ENCODE peak calls at places on chromosomes 5 and 9, in five cellular contexts. One of them, this sample, is unnamed.

GRCh38 chr5:53201746-53202145 is 92.2 kb upstream of the MOCS2 start:
- DNase-seq in endothelial cell of umbilical vein: no peak
- DNase-seq in A549: no peak
- DNase-seq in gastrocnemius medialis: no peak
- DNase-seq in adrenal gland: no peak
- DNase-seq in this sample: no peak

GRCh38 chr9:13443380-13444271 is 164.1 kb upstream of the MPDZ start:
- DNase-seq in adrenal gland: no peak
- DNase-seq in gastrocnemius medialis: no peak
- DNase-seq in A549: no peak
- DNase-seq in endothelial cell of umbilical vein: no peak
- DNase-seq in this sample: no peak

GRCh38 chr9:21933281-21933680 is 60.9 kb downstream of the CDKN2A start:
- DNase-seq in endothelial cell of umbilical vein: no peak
- DNase-seq in adrenal gland: no peak
- DNase-seq in gastrocnemius medialis: no peak
- DNase-seq in A549: no peak
- DNase-seq in this sample: no peak

GRCh38 chr9:101625871-101626270 is 31.1 kb upstream of the PPP3R2 start:
- DNase-seq in gastrocnemius medialis: no peak
- DNase-seq in adrenal gland: no peak
- DNase-seq in endothelial cell of umbilical vein: no peak
- DNase-seq in A549: no peak
- DNase-seq in this sample: no peak

GRCh38 chr9:70352802-70353201 is 61.7 kb downstream of the KLF9 start:
- DNase-seq in A549: no peak
- DNase-seq in gastrocnemius medialis: no peak
- DNase-seq in endothelial cell of umbilical vein: peak; percentile 6
- DNase-seq in adrenal gland: no peak
- DNase-seq in this sample: no peak

GRCh38 chr5:58406394-58406793 is 53.5 kb downstream of the PLK2 start:
- DNase-seq in gastrocnemius medialis: no peak
- DNase-seq in adrenal gland: no peak
- DNase-seq in endothelial cell of umbilical vein: no peak
- DNase-seq in A549: no peak
- DNase-seq in this sample: no peak

GRCh38 chr5:179393078-179393477 is 47.8 kb upstream of the ADAMTS2 start:
- DNase-seq in endothelial cell of umbilical vein: no peak
- DNase-seq in A549: no peak
- DNase-seq in gastrocnemius medialis: no peak
- DNase-seq in adrenal gland: no peak
- DNase-seq in this sample: no peak

GRCh38 chr9:69192214-69192613 is 18.1 kb downstream of the TJP2 start:
- DNase-seq in gastrocnemius medialis: no peak
- DNase-seq in adrenal gland: no peak
- DNase-seq in A549: no peak
- DNase-seq in endothelial cell of umbilical vein: no peak
- DNase-seq in this sample: no peak

GRCh38 chr9:19133549-19134345 is 6.5 kb upstream of the PLIN2 start:
- DNase-seq in A549: no peak
- DNase-seq in endothelial cell of umbilical vein: no peak
- DNase-seq in adrenal gland: no peak
- DNase-seq in gastrocnemius medialis: no peak
- DNase-seq in this sample: no peak

GRCh38 chr9:93577940-93578682 is 1.7 kb downstream of the PHF2 start:
- DNase-seq in adrenal gland: peak; percentile 52
- DNase-seq in endothelial cell of umbilical vein: peak; percentile 21
- DNase-seq in gastrocnemius medialis: no peak
- DNase-seq in A549: no peak
- DNase-seq in this sample: peak; percentile 43

GRCh38 chr9:135332979-135333748 is 146.4 kb upstream of the PPP1R26 start:
- DNase-seq in gastrocnemius medialis: peak; percentile 3
- DNase-seq in A549: no peak
- DNase-seq in endothelial cell of umbilical vein: no peak
- DNase-seq in adrenal gland: no peak
- DNase-seq in this sample: no peak

GRCh38 chr9:88534456-88535225 is at the start of gene NXNL2:
- DNase-seq in A549: peak; percentile 74
- DNase-seq in gastrocnemius medialis: no peak
- DNase-seq in endothelial cell of umbilical vein: peak; percentile 61
- DNase-seq in adrenal gland: peak; percentile 68
- DNase-seq in this sample: peak; percentile 76

GRCh38 chr5:109656829-109657228 is 32.9 kb upstream of the MAN2A1 start:
- DNase-seq in A549: no peak
- DNase-seq in adrenal gland: peak; percentile 73
- DNase-seq in gastrocnemius medialis: peak; percentile 40
- DNase-seq in endothelial cell of umbilical vein: peak; percentile 60
- DNase-seq in this sample: peak; percentile 39

GRCh38 chr5:122844136-122844915 is 1.1 kb upstream of the SNX24 start:
- DNase-seq in gastrocnemius medialis: no peak
- DNase-seq in adrenal gland: peak; percentile 35
- DNase-seq in A549: no peak
- DNase-seq in endothelial cell of umbilical vein: peak; percentile 14
- DNase-seq in this sample: no peak

GRCh38 chr5:132234684-132235062 is 7.0 kb upstream of the P4HA2 start:
- DNase-seq in gastrocnemius medialis: no peak
- DNase-seq in A549: no peak
- DNase-seq in endothelial cell of umbilical vein: no peak
- DNase-seq in adrenal gland: no peak
- DNase-seq in this sample: no peak

GRCh38 chr5:39063037-39063436 is 11.2 kb downstream of the RICTOR start:
- DNase-seq in gastrocnemius medialis: no peak
- DNase-seq in A549: no peak
- DNase-seq in endothelial cell of umbilical vein: no peak
- DNase-seq in adrenal gland: no peak
- DNase-seq in this sample: no peak

GRCh38 chr5:170648546-170648945 is 135.0 kb upstream of the GABRP start:
- DNase-seq in endothelial cell of umbilical vein: no peak
- DNase-seq in A549: no peak
- DNase-seq in gastrocnemius medialis: no peak
- DNase-seq in adrenal gland: no peak
- DNase-seq in this sample: no peak

GRCh38 chr5:102901821-102902448 is 146.8 kb downstream of the PAM start:
- DNase-seq in gastrocnemius medialis: no peak
- DNase-seq in adrenal gland: no peak
- DNase-seq in A549: no peak
- DNase-seq in endothelial cell of umbilical vein: peak; percentile 37
- DNase-seq in this sample: no peak

GRCh38 chr9:111455638-111456037 is 28.5 kb downstream of the ECPAS start:
- DNase-seq in A549: no peak
- DNase-seq in gastrocnemius medialis: no peak
- DNase-seq in adrenal gland: no peak
- DNase-seq in endothelial cell of umbilical vein: no peak
- DNase-seq in this sample: no peak

GRCh38 chr5:109191153-109191558 is 218.6 kb downstream of the PJA2 start:
- DNase-seq in endothelial cell of umbilical vein: peak; percentile 78
- DNase-seq in adrenal gland: peak; percentile 73
- DNase-seq in gastrocnemius medialis: no peak
- DNase-seq in A549: no peak
- DNase-seq in this sample: no peak

GRCh38 chr5:1516615-1517601 is 6.9 kb downstream of the LPCAT1 start:
- DNase-seq in endothelial cell of umbilical vein: no peak
- DNase-seq in adrenal gland: peak; percentile 12
- DNase-seq in A549: peak; percentile 33
- DNase-seq in gastrocnemius medialis: peak; percentile 5
- DNase-seq in this sample: peak; percentile 46

DNA sequence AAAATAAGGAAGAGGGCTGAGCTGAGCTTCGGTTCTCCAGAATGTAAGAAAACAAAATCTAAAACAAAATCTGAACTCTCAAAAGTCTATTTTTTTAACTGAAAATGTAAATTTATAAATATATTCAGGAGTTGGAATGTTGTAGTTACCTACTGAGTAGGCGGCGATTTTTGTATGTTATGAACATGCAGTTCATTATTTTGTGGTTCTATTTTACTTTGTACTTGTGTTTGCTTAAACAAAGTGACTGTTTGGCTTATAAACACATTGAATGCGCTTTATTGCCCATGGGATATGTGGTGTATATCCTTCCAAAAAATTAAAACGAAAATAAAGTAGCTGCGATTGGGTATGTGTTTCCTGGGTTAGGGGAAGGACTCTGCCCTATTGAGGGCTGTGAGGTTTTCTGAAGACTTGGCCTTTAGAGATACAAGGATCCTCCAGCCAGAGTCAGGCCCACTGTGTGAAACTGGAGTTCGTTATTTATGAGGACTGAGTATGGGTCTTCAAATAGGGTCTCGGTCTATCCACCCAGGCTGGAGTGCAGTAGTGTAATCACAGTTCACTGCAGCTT is 3.8 kb downstream of the EGR1 start:
- DNase-seq in endothelial cell of umbilical vein: peak; percentile 3
- DNase-seq in gastrocnemius medialis: no peak
- DNase-seq in A549: no peak
- DNase-seq in adrenal gland: no peak
- DNase-seq in this sample: no peak
- TF ChIP-seq POLR2A in endothelial cell of umbilical vein: no peak
- TF ChIP-seq POLR2A in gastrocnemius medialis: no peak
- TF ChIP-seq POLR2A in A549: no peak
- TF ChIP-seq POLR2A in adrenal gland: no peak
- TF ChIP-seq POLR2A in this sample: peak; percentile 94

GRCh38 chr9:91905237-91905650 is 44.8 kb downstream of the ROR2 start:
- DNase-seq in endothelial cell of umbilical vein: no peak
- DNase-seq in A549: no peak
- DNase-seq in gastrocnemius medialis: no peak
- DNase-seq in adrenal gland: no peak
- DNase-seq in this sample: no peak
- H3K4me3 ChIP-seq in endothelial cell of umbilical vein: no peak overlapping the region
- H3K4me3 ChIP-seq in A549: no peak overlapping the region
- H3K4me3 ChIP-seq in gastrocnemius medialis: no peak overlapping the region
- H3K4me3 ChIP-seq in adrenal gland: no peak overlapping the region
- H3K4me3 ChIP-seq in this sample: no peak overlapping the region

DNA sequence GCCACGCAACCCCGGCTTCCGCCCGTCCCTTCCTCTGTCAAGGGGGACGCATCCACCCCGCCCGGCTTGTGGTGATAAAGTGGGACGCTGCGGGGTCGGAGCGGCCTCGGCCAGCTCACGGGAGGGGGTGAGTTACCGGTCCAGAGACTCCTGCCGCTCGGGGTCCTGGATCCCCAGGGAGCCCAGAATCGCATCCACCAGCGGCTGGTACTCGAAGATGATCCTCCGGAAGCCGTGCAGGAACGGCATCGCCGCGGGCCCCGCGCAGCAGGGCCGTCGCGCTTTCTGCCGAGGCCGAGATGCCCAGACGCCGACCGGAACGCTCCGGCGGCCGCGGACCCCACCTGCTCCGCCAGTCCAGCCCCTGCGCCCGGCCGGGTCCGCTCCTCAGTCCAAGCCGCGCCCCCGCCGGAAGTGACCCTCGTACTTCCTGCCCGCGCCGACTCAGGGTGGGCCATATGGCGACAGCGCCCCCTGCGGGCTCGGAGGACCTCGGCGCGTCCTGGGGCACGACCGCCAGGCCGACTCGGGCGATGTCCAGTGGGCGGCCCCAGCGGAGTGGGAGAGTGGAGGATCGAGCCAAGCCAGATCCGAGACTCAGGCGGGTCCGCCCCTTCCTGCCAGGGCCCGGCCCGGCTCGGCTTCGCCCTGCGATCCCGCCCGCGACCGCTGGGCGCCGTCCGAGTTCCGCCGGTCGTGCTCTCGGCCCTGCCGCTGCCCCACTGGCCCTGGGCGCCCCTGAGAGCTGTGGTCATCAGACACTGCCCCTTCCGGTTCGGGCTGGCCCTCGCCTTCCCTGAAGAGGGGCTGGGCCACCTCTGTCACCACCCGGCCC is at the start of gene ASB6:
- DNase-seq in endothelial cell of umbilical vein: peak; percentile 98
- DNase-seq in adrenal gland: peak; percentile 97
- DNase-seq in gastrocnemius medialis: peak; percentile 95
- DNase-seq in A549: peak; percentile 98
- DNase-seq in this sample: peak; percentile 98
- TF ChIP-seq POLR2A in endothelial cell of umbilical vein: peak; percentile 68
- TF ChIP-seq POLR2A in adrenal gland: peak; percentile 68
- TF ChIP-seq POLR2A in gastrocnemius medialis: peak; percentile 71
- TF ChIP-seq POLR2A in A549: peak; percentile 60
- TF ChIP-seq POLR2A in this sample: peak; percentile 49

DNA sequence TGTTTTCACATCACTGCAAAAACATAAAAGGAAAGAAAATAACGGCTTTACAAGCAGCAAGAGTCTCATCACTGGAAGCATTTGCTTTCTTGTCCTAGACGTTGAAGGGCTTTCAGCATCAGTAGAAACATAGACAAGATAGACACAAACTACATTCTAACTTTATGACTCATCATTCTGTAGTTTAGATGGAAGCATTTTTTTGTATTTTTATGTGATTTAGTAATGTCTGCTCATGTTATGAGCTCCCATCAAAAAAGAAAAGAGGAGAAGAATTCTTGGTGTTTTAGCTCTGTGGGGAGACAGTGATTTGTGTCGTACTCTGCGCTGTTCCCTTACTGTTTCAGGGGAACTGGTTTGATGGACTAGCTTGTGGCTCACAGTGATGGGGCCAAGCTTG is 159.3 kb upstream of the WWC1 start:
- DNase-seq in gastrocnemius medialis: no peak
- DNase-seq in A549: no peak
- DNase-seq in endothelial cell of umbilical vein: no peak
- DNase-seq in adrenal gland: no peak
- DNase-seq in this sample: no peak
- H3K4me3 ChIP-seq in gastrocnemius medialis: no peak overlapping the region
- H3K4me3 ChIP-seq in A549: no peak overlapping the region
- H3K4me3 ChIP-seq in endothelial cell of umbilical vein: no peak overlapping the region
- H3K4me3 ChIP-seq in adrenal gland: no peak overlapping the region
- H3K4me3 ChIP-seq in this sample: no peak overlapping the region

GRCh38 chr5:173890195-173890951 is 2.2 kb downstream of the CPEB4 start:
- DNase-seq in adrenal gland: peak; percentile 71
- DNase-seq in endothelial cell of umbilical vein: peak; percentile 59
- DNase-seq in gastrocnemius medialis: peak; percentile 49
- DNase-seq in A549: no peak
- DNase-seq in this sample: peak; percentile 26
- TF ChIP-seq POLR2A in adrenal gland: peak; percentile 69
- TF ChIP-seq POLR2A in endothelial cell of umbilical vein: no peak
- TF ChIP-seq POLR2A in gastrocnemius medialis: peak; percentile 10
- TF ChIP-seq POLR2A in A549: no peak
- TF ChIP-seq POLR2A in this sample: peak; percentile 35

DNA sequence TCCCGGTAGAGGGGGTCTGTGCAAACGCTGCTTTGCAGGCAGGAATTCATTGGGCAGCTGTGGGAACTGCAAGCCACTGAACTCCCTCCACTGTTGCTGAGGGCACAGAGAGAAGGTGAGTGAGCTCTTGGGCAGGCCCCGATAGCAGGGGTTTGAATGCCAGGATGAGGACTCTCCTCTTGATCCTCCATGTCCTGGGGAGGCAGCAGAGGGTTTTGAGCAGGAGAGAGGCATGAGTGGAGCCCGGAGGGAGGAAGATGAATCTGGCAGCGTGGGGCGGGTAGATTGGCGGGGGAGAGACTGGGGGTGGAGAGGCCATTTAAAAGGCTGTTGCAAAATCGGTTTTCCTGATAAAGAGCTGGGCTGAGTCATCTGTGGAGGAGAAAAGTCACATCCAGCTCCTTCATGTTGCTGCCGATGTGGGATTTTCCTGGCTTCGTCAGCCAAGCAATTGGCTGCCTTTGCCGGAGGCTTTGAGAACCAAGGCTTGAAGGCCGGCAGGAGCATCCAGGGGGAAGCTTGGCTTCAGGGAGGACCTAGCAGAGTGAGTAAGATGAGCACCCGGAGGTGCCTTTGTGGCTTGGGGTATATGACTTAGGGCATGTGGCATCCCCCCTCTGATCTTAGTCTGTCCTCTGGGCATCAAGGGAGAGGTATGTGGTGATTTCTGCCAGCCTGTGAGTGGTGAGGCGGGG is at the start of gene SYNPO:
- DNase-seq in A549: peak; percentile 80
- DNase-seq in gastrocnemius medialis: peak; percentile 78
- DNase-seq in adrenal gland: peak; percentile 86
- DNase-seq in endothelial cell of umbilical vein: peak; percentile 88
- DNase-seq in this sample: peak; percentile 83
- H3K4me3 ChIP-seq in A549: peak within 1 kb of the TSS; percentile 54
- H3K4me3 ChIP-seq in gastrocnemius medialis: peak within 1 kb of the TSS; percentile 10
- H3K4me3 ChIP-seq in adrenal gland: peak within 1 kb of the TSS; percentile 62
- H3K4me3 ChIP-seq in endothelial cell of umbilical vein: peak within 1 kb of the TSS; percentile 73
- H3K4me3 ChIP-seq in this sample: peak within 1 kb of the TSS; percentile 51

This sample was measured in right lobe of liver.